ENCODE peak calls at places on chromosomes 1 and 21, in six cellular contexts. Q is cardiac fibroblast, H is ovary, C is osteocyte, L is epithelial cell of esophagus, S is endothelial cell. T is an unnamed sample.

GRCh38 chr1:174149216-174149615 is 10.1 kb upstream of the RABGAP1L start:
- DNase-seq in Q (no peak), H (no peak), C (no peak), L (no peak), S (no peak), T (no peak)

GRCh38 chr1:239112536-239112935 is 273.8 kb upstream of the CHRM3 start:
- DNase-seq in Q (no peak), H (no peak), C (no peak), L (no peak), S (no peak), T (no peak)

GRCh38 chr1:227759345-227760300 is 24.4 kb downstream of the SNAP47 start:
- DNase-seq in Q (peak), H (peak), C (peak), L (peak), S (no peak), T (no peak)

GRCh38 chr21:33396436-33396835 is 6.8 kb upstream of the IFNGR2 start:
- DNase-seq in Q (no peak), H (no peak), C (no peak), L (no peak), S (no peak), T (no peak)

GRCh38 chr1:172849653-172850052 is 190.8 kb downstream of the FASLG start:
- DNase-seq in Q (no peak), H (no peak), C (no peak), L (no peak), S (no peak), T (no peak)

GRCh38 chr1:226296911-226297310 is 12.1 kb downstream of the LIN9 start:
- DNase-seq in Q (no peak), H (no peak), C (no peak), L (no peak), S (no peak), T (no peak)

GRCh38 chr1:59332983-59333382 is 36.1 kb downstream of the FGGY start:
- DNase-seq in Q (peak), H (no peak), C (no peak), L (peak), S (no peak), T (no peak)

GRCh38 chr1:41626616-41627375 is 142.3 kb upstream of the EDN2 start:
- DNase-seq in Q (no peak), H (no peak), C (peak), L (peak), S (no peak), T (no peak)

GRCh38 chr1:153990468-153991150 is at the start of gene RPS27:
- DNase-seq in Q (peak), H (peak), C (peak), L (peak), S (peak), T (peak)
- TF ChIP-seq CTCF in Q (no peak), H (no peak), C (no peak), L (no peak), S (no peak), T (no peak)

DNA sequence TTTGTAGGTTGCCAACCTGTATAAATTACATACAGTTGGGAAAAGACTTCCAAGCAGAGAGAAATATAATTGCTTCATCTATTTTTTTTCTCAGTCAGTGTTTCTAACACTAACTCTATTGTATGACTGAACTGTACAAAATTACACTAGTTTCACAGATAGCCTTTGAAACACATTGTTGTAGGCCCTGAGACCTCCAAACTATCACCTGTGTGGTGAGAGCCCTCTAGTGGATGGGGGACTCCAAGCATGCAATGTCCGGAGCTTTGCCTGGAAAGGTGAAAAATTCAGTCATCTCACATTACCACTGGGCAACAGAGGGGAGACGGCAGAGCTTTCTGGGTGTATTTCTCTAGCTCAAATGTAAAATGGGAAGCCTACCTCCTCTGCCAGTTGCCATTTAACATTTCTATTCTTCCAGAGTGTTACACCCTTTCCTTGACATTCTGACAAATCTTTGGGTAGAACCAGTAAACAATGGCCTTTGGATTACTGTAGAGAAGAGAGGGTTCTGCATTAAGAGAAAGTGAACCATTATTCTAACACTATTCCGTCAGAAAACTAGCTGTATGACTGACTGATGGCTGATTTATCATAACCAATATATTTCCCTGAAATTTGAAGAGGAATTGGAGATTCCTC is 212.2 kb downstream of the LYPLAL1 start:
- DNase-seq in Q (peak), H (peak), C (no peak), L (peak), S (peak), T (no peak)
- TF ChIP-seq CTCF in Q (peak), H (no peak), C (peak), L (peak), S (peak), T (peak)

GRCh38 chr1:224641030-224641429 is 24.9 kb downstream of the CNIH3 start:
- DNase-seq in Q (no peak), H (no peak), C (no peak), L (peak), S (no peak), T (no peak)
- TF ChIP-seq CTCF in Q (no peak), H (no peak), C (no peak), L (peak), S (no peak), T (no peak)

DNA sequence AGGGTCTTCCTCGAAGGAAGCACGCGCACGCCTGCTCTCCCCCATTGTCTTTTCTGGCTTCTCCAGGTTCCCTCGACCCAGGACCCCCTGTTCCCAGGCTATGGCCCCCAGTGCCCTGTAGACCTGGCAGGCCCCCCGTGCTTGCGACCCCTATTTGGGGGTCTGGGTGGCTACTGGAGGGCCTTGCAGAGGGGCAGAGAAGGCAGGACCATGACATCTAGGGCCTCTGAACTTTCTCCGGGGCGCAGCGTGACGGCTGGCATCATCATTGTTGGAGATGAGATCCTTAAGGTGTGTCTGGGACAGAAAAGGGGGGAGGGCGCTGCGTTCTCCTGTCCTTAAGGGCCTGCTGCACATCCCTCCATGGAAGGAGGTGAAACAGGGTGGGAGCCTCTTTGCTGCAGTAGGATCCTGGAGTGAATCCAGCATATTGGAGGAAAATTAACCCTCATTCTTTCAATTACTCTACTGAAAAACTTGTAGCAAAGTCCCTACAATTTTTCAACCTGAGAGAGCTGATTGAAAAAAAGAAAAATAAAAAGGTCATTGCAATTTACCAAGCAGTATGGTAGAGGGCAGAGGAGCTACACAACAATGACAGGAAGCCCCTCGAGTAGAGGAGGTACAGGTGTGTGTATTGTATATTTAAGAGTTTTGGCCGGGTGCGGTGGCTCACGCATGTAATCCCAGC is 777 bp downstream of the FLAD1 start:
- DNase-seq in Q (no peak), H (no peak), C (no peak), L (no peak), S (no peak), T (no peak)
- TF ChIP-seq CTCF in Q (no peak), H (no peak), C (no peak), L (no peak), S (no peak), T (no peak)

GRCh38 chr1:167200749-167201148 is 19.9 kb upstream of the POU2F1 start:
- DNase-seq in Q (no peak), H (no peak), C (no peak), L (peak), S (no peak), T (no peak)
- TF ChIP-seq CTCF in Q (no peak), H (no peak), C (no peak), L (no peak), S (no peak), T (no peak)

DNA sequence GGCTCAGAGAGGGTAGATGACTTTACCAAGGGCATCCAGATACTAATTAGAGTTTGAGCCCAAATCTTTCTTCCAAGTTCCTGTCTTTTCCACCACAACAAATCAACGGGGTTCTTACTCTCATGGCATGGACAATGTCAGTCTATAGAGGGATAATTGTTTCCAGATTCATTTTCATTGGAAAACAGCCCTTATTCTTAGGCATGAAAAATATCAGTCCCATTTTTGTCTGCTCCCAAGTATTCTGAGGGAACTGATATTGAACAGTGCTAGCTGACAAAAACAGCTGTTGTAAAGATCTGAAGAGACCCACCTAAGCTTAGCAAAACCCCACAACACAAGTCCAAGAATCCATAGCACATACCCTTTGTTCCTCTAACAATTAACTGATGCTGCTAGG is 349.1 kb upstream of the BEND5 start:
- DNase-seq in Q (no peak), H (no peak), C (no peak), L (no peak), S (no peak), T (no peak)
- TF ChIP-seq CTCF in Q (no peak), H (no peak), C (no peak), L (no peak), S (no peak), T (no peak)

GRCh38 chr1:63537940-63538339 is 14.6 kb downstream of the EFCAB7 start:
- DNase-seq in Q (peak), H (no peak), C (no peak), L (peak), S (no peak), T (no peak)
- TF ChIP-seq CTCF in Q (peak), H (no peak), C (peak), L (peak), S (peak), T (peak)

GRCh38 chr1:52825868-52826267 is 16.7 kb upstream of the ZYG11A start:
- DNase-seq in Q (peak), H (no peak), C (no peak), L (peak), S (no peak), T (no peak)
- TF ChIP-seq CTCF in Q (peak), H (no peak), C (peak), L (peak), S (peak), T (no peak)